ENCODE peak calls at places on chromosomes 11 and 22, in seven cellular contexts. Q, L, V, K, W, E and F are unnamed samples.

GRCh38 chr11:12841946-12842630 is 167.0 kb upstream of the RASSF10 start:
- DNase-seq in Q (no peak), L (peak), V (peak), K (no peak), W (peak), E (no peak), F (no peak)

GRCh38 chr11:31676280-31676982 is 134.7 kb downstream of the PAX6 start:
- DNase-seq in Q (no peak), L (no peak), V (no peak), K (no peak), W (no peak), E (no peak), F (no peak)

GRCh38 chr11:76025068-76025467 is 181.2 kb downstream of the WNT11 start:
- DNase-seq in Q (no peak), L (no peak), V (peak), K (no peak), W (peak), E (no peak), F (peak)

GRCh38 chr11:65506316-65506769 is 7.5 kb downstream of the MALAT1 start:
- DNase-seq in Q (no peak), L (no peak), V (no peak), K (no peak), W (no peak), E (no peak), F (no peak)

GRCh38 chr22:21632237-21632895 is at the start of gene CCDC116:
- DNase-seq in Q (peak), L (peak), V (no peak), K (peak), W (no peak), E (peak), F (no peak)

GRCh38 chr11:45266693-45267451 is 19.3 kb downstream of the SYT13 start:
- DNase-seq in Q (peak), L (no peak), V (no peak), K (peak), W (no peak), E (peak), F (no peak)

GRCh38 chr11:71996946-71997345 is 1.8 kb upstream of the IL18BP start:
- DNase-seq in Q (peak), L (no peak), V (no peak), K (no peak), W (no peak), E (no peak), F (no peak)

GRCh38 chr11:66866420-66867010 is 9.7 kb downstream of the LRFN4 start:
- DNase-seq in Q (no peak), L (no peak), V (no peak), K (peak), W (no peak), E (no peak), F (no peak)

GRCh38 chr11:100914415-100914814 is 215.2 kb downstream of the PGR start:
- DNase-seq in Q (no peak), L (no peak), V (no peak), K (peak), W (no peak), E (no peak), F (no peak)

GRCh38 chr22:32996702-32997101 is 61.5 kb downstream of the SYN3 start:
- DNase-seq in Q (peak), L (no peak), V (no peak), K (no peak), W (no peak), E (no peak), F (no peak)

GRCh38 chr11:111606986-111607385 is 4.7 kb downstream of the SIK2 start:
- DNase-seq in Q (no peak), L (no peak), V (no peak), K (no peak), W (no peak), E (no peak), F (no peak)

GRCh38 chr11:46390331-46391171 is 1.0 kb downstream of the CHRM4 start:
- DNase-seq in Q (no peak), L (no peak), V (no peak), K (peak), W (no peak), E (no peak), F (no peak)

GRCh38 chr11:117490911-117491310 is 163.3 kb downstream of the CEP164 start:
- DNase-seq in Q (no peak), L (no peak), V (no peak), K (no peak), W (no peak), E (no peak), F (no peak)

GRCh38 chr22:30202531-30203006 is 44.0 kb downstream of the LIF start:
- DNase-seq in Q (peak), L (no peak), V (no peak), K (peak), W (no peak), E (no peak), F (no peak)

GRCh38 chr11:29129850-29130249 is 887.0 kb downstream of the KCNA4 start:
- DNase-seq in Q (no peak), L (no peak), V (peak), K (no peak), W (no peak), E (no peak), F (no peak)

GRCh38 chr11:93775289-93775688 is 8.8 kb upstream of the MED17 start:
- DNase-seq in Q (no peak), L (peak), V (peak), K (peak), W (no peak), E (no peak), F (no peak)

GRCh38 chr11:3170756-3171670 is 5.9 kb upstream of the OSBPL5 start:
- DNase-seq in Q (no peak), L (no peak), V (no peak), K (peak), W (no peak), E (no peak), F (no peak)